ENCODE peak calls at places on chromosomes 4 and X, in seven cellular contexts. One of them, this sample, is unnamed.

GRCh38 chrX:68942797-68943196 is 114.0 kb downstream of the EFNB1 start:
- DNase-seq in activated T-cell treated with anti-CD3 and anti-CD28 coated beads for 24 hours: no peak
- DNase-seq in naive thymus-derived CD8-positive, alpha-beta T cell: no peak
- DNase-seq in NCI-H2107: no peak
- DNase-seq in NCI-H460: no peak
- DNase-seq in mucosa of descending colon: no peak
- DNase-seq in stimulated activated CD4-positive, alpha-beta T cell treated with anti-CD3 and anti-CD28 coated beads, Interleukin-4, amount 100 ng/mL, for 24 hours: no peak
- DNase-seq in this sample: no peak

GRCh38 chr4:122758033-122758432 is 25.5 kb downstream of the BBS12 start:
- DNase-seq in naive thymus-derived CD8-positive, alpha-beta T cell: no peak
- DNase-seq in stimulated activated CD4-positive, alpha-beta T cell treated with anti-CD3 and anti-CD28 coated beads, Interleukin-4, amount 100 ng/mL, for 24 hours: no peak
- DNase-seq in NCI-H2107: no peak
- DNase-seq in mucosa of descending colon: no peak
- DNase-seq in activated T-cell treated with anti-CD3 and anti-CD28 coated beads for 24 hours: no peak
- DNase-seq in NCI-H460: peak; percentile 42
- DNase-seq in this sample: no peak

GRCh38 chrX:154596290-154596929 is 11.5 kb downstream of the CTAG1A start:
- DNase-seq in NCI-H2107: no peak
- DNase-seq in stimulated activated CD4-positive, alpha-beta T cell treated with anti-CD3 and anti-CD28 coated beads, Interleukin-4, amount 100 ng/mL, for 24 hours: no peak
- DNase-seq in naive thymus-derived CD8-positive, alpha-beta T cell: no peak
- DNase-seq in mucosa of descending colon: no peak
- DNase-seq in activated T-cell treated with anti-CD3 and anti-CD28 coated beads for 24 hours: no peak
- DNase-seq in NCI-H460: peak; percentile 37
- DNase-seq in this sample: no peak

GRCh38 chr4:169620846-169621228 is 459 bp downstream of the CLCN3 start:
- DNase-seq in NCI-H2107: no peak
- DNase-seq in stimulated activated CD4-positive, alpha-beta T cell treated with anti-CD3 and anti-CD28 coated beads, Interleukin-4, amount 100 ng/mL, for 24 hours: peak; percentile 23
- DNase-seq in activated T-cell treated with anti-CD3 and anti-CD28 coated beads for 24 hours: no peak
- DNase-seq in naive thymus-derived CD8-positive, alpha-beta T cell: peak; percentile 31
- DNase-seq in NCI-H460: no peak
- DNase-seq in mucosa of descending colon: no peak
- DNase-seq in this sample: no peak

GRCh38 chr4:8239226-8239625 is 30.3 kb upstream of the HTRA3 start:
- DNase-seq in naive thymus-derived CD8-positive, alpha-beta T cell: no peak
- DNase-seq in activated T-cell treated with anti-CD3 and anti-CD28 coated beads for 24 hours: no peak
- DNase-seq in NCI-H2107: no peak
- DNase-seq in stimulated activated CD4-positive, alpha-beta T cell treated with anti-CD3 and anti-CD28 coated beads, Interleukin-4, amount 100 ng/mL, for 24 hours: no peak
- DNase-seq in NCI-H460: no peak
- DNase-seq in mucosa of descending colon: no peak
- DNase-seq in this sample: no peak

GRCh38 chr4:1537410-1538095 is 131.3 kb upstream of the NKX1-1 start:
- DNase-seq in naive thymus-derived CD8-positive, alpha-beta T cell: no peak
- DNase-seq in NCI-H2107: no peak
- DNase-seq in NCI-H460: no peak
- DNase-seq in activated T-cell treated with anti-CD3 and anti-CD28 coated beads for 24 hours: no peak
- DNase-seq in mucosa of descending colon: peak; percentile 12
- DNase-seq in stimulated activated CD4-positive, alpha-beta T cell treated with anti-CD3 and anti-CD28 coated beads, Interleukin-4, amount 100 ng/mL, for 24 hours: no peak
- DNase-seq in this sample: no peak

GRCh38 chr4:74838746-74839370 is 44.5 kb upstream of the BTC start:
- DNase-seq in naive thymus-derived CD8-positive, alpha-beta T cell: no peak
- DNase-seq in activated T-cell treated with anti-CD3 and anti-CD28 coated beads for 24 hours: no peak
- DNase-seq in mucosa of descending colon: no peak
- DNase-seq in NCI-H2107: no peak
- DNase-seq in NCI-H460: no peak
- DNase-seq in stimulated activated CD4-positive, alpha-beta T cell treated with anti-CD3 and anti-CD28 coated beads, Interleukin-4, amount 100 ng/mL, for 24 hours: no peak
- DNase-seq in this sample: no peak

GRCh38 chr4:78551420-78552351 is at the start of gene ANXA3:
- DNase-seq in activated T-cell treated with anti-CD3 and anti-CD28 coated beads for 24 hours: no peak
- DNase-seq in NCI-H2107: no peak
- DNase-seq in NCI-H460: no peak
- DNase-seq in naive thymus-derived CD8-positive, alpha-beta T cell: no peak
- DNase-seq in mucosa of descending colon: peak; percentile 84
- DNase-seq in stimulated activated CD4-positive, alpha-beta T cell treated with anti-CD3 and anti-CD28 coated beads, Interleukin-4, amount 100 ng/mL, for 24 hours: no peak
- DNase-seq in this sample: no peak

GRCh38 chrX:46306103-46306502 is 239.1 kb downstream of the ZNF674 start:
- DNase-seq in mucosa of descending colon: no peak
- DNase-seq in NCI-H460: no peak
- DNase-seq in naive thymus-derived CD8-positive, alpha-beta T cell: no peak
- DNase-seq in activated T-cell treated with anti-CD3 and anti-CD28 coated beads for 24 hours: no peak
- DNase-seq in stimulated activated CD4-positive, alpha-beta T cell treated with anti-CD3 and anti-CD28 coated beads, Interleukin-4, amount 100 ng/mL, for 24 hours: no peak
- DNase-seq in NCI-H2107: no peak
- DNase-seq in this sample: no peak

GRCh38 chr4:79917246-79917645 is 155.8 kb downstream of the ANTXR2 start:
- DNase-seq in mucosa of descending colon: peak; percentile 40
- DNase-seq in stimulated activated CD4-positive, alpha-beta T cell treated with anti-CD3 and anti-CD28 coated beads, Interleukin-4, amount 100 ng/mL, for 24 hours: peak; percentile 51
- DNase-seq in NCI-H460: peak; percentile 1
- DNase-seq in naive thymus-derived CD8-positive, alpha-beta T cell: peak; percentile 27
- DNase-seq in NCI-H2107: no peak
- DNase-seq in activated T-cell treated with anti-CD3 and anti-CD28 coated beads for 24 hours: peak; percentile 24
- DNase-seq in this sample: no peak

GRCh38 chrX:141732031-141732430 is 33.5 kb upstream of the SPANXD start:
- DNase-seq in NCI-H2107: no peak
- DNase-seq in NCI-H460: no peak
- DNase-seq in naive thymus-derived CD8-positive, alpha-beta T cell: no peak
- DNase-seq in stimulated activated CD4-positive, alpha-beta T cell treated with anti-CD3 and anti-CD28 coated beads, Interleukin-4, amount 100 ng/mL, for 24 hours: no peak
- DNase-seq in mucosa of descending colon: no peak
- DNase-seq in activated T-cell treated with anti-CD3 and anti-CD28 coated beads for 24 hours: no peak
- DNase-seq in this sample: no peak

GRCh38 chr4:10730590-10730989 is 46.0 kb upstream of the CLNK start:
- DNase-seq in mucosa of descending colon: no peak
- DNase-seq in NCI-H460: no peak
- DNase-seq in NCI-H2107: no peak
- DNase-seq in stimulated activated CD4-positive, alpha-beta T cell treated with anti-CD3 and anti-CD28 coated beads, Interleukin-4, amount 100 ng/mL, for 24 hours: no peak
- DNase-seq in naive thymus-derived CD8-positive, alpha-beta T cell: no peak
- DNase-seq in activated T-cell treated with anti-CD3 and anti-CD28 coated beads for 24 hours: no peak
- DNase-seq in this sample: no peak

This sample was measured in DMS79.